ENCODE peak calls at places on chromosomes 7 and 10, in nine cellular contexts. One of them, this sample, is unnamed. For H3K4me1, the result is how much of the 10 kb centered on the place peaks cover.

GRCh38 chr10:65570143-65571010 is 1355.5 kb upstream of the LRRTM3 start:
- DNase-seq in OCI-LY7: no peak
- DNase-seq in upper lobe of right lung: peak
- DNase-seq in endodermal cell: peak
- DNase-seq in adrenal gland: peak
- DNase-seq in A673: peak
- DNase-seq in PC-9: peak
- DNase-seq in ovary: peak
- DNase-seq in right cardiac atrium: peak
- DNase-seq in this sample: no peak

GRCh38 chr7:80918909-80919721 is at the start of gene SEMA3C:
- DNase-seq in ovary: peak
- DNase-seq in A673: peak
- DNase-seq in endodermal cell: peak
- DNase-seq in right cardiac atrium: peak
- DNase-seq in OCI-LY7: no peak
- DNase-seq in PC-9: peak
- DNase-seq in adrenal gland: peak
- DNase-seq in upper lobe of right lung: peak
- DNase-seq in this sample: peak

GRCh38 chr10:71696635-71697326 is 22.8 kb downstream of the C10orf105 start:
- DNase-seq in endodermal cell: peak
- DNase-seq in OCI-LY7: peak
- DNase-seq in ovary: peak
- DNase-seq in PC-9: peak
- DNase-seq in A673: peak
- DNase-seq in adrenal gland: peak
- DNase-seq in upper lobe of right lung: peak
- DNase-seq in right cardiac atrium: peak
- DNase-seq in this sample: peak

GRCh38 chr7:117479480-117480224 is at the start of gene CFTR:
- DNase-seq in right cardiac atrium: peak
- DNase-seq in endodermal cell: peak
- DNase-seq in A673: no peak
- DNase-seq in adrenal gland: no peak
- DNase-seq in PC-9: no peak
- DNase-seq in ovary: peak
- DNase-seq in upper lobe of right lung: peak
- DNase-seq in OCI-LY7: no peak
- DNase-seq in this sample: peak

GRCh38 chr7:155276800-155277375 is 20.8 kb upstream of the INSIG1 start:
- DNase-seq in A673: no peak
- DNase-seq in PC-9: no peak
- DNase-seq in endodermal cell: no peak
- DNase-seq in OCI-LY7: no peak
- DNase-seq in adrenal gland: no peak
- DNase-seq in upper lobe of right lung: peak
- DNase-seq in ovary: no peak
- DNase-seq in right cardiac atrium: no peak
- DNase-seq in this sample: no peak

GRCh38 chr10:68628576-68629127 is 68.5 kb downstream of the TET1 start:
- DNase-seq in upper lobe of right lung: no peak
- DNase-seq in adrenal gland: no peak
- DNase-seq in endodermal cell: no peak
- DNase-seq in OCI-LY7: peak
- DNase-seq in right cardiac atrium: no peak
- DNase-seq in PC-9: peak
- DNase-seq in ovary: no peak
- DNase-seq in A673: no peak
- DNase-seq in this sample: no peak

GRCh38 chr7:51882412-51882811 is 565.8 kb upstream of the COBL start:
- DNase-seq in A673: no peak
- DNase-seq in OCI-LY7: no peak
- DNase-seq in endodermal cell: no peak
- DNase-seq in PC-9: no peak
- DNase-seq in right cardiac atrium: no peak
- DNase-seq in upper lobe of right lung: no peak
- DNase-seq in ovary: no peak
- DNase-seq in adrenal gland: no peak
- DNase-seq in this sample: no peak

GRCh38 chr10:18822156-18822555 is 162.9 kb downstream of the ARL5B start:
- DNase-seq in ovary: no peak
- DNase-seq in adrenal gland: no peak
- DNase-seq in right cardiac atrium: no peak
- DNase-seq in PC-9: no peak
- DNase-seq in A673: peak
- DNase-seq in upper lobe of right lung: no peak
- DNase-seq in OCI-LY7: peak
- DNase-seq in endodermal cell: peak
- DNase-seq in this sample: no peak

GRCh38 chr10:102652170-102652926 is 8.1 kb downstream of the TRIM8 start:
- DNase-seq in adrenal gland: no peak
- DNase-seq in OCI-LY7: peak
- DNase-seq in ovary: no peak
- DNase-seq in PC-9: no peak
- DNase-seq in upper lobe of right lung: no peak
- DNase-seq in endodermal cell: no peak
- DNase-seq in A673: no peak
- DNase-seq in right cardiac atrium: peak
- DNase-seq in this sample: no peak

GRCh38 chr10:1100691-1101368 is 44.6 kb downstream of the WDR37 start:
- DNase-seq in PC-9: no peak
- DNase-seq in upper lobe of right lung: no peak
- DNase-seq in A673: no peak
- DNase-seq in endodermal cell: peak
- DNase-seq in adrenal gland: no peak
- DNase-seq in ovary: no peak
- DNase-seq in OCI-LY7: no peak
- DNase-seq in right cardiac atrium: no peak
- DNase-seq in this sample: no peak

GRCh38 chr7:50663396-50664102 is 98.3 kb upstream of the DDC start:
- DNase-seq in OCI-LY7: no peak
- DNase-seq in endodermal cell: no peak
- DNase-seq in right cardiac atrium: no peak
- DNase-seq in upper lobe of right lung: no peak
- DNase-seq in PC-9: no peak
- DNase-seq in A673: no peak
- DNase-seq in ovary: no peak
- DNase-seq in adrenal gland: no peak
- DNase-seq in this sample: no peak

GRCh38 chr7:50664461-50664922 is 99.3 kb upstream of the DDC start:
- DNase-seq in A673: no peak
- DNase-seq in PC-9: peak
- DNase-seq in adrenal gland: no peak
- DNase-seq in endodermal cell: no peak
- DNase-seq in right cardiac atrium: peak
- DNase-seq in upper lobe of right lung: no peak
- DNase-seq in OCI-LY7: no peak
- DNase-seq in ovary: no peak
- DNase-seq in this sample: no peak

GRCh38 chr7:50666124-50666496 is 100.9 kb upstream of the DDC start:
- DNase-seq in upper lobe of right lung: no peak
- DNase-seq in right cardiac atrium: no peak
- DNase-seq in adrenal gland: no peak
- DNase-seq in ovary: no peak
- DNase-seq in A673: no peak
- DNase-seq in PC-9: no peak
- DNase-seq in endodermal cell: no peak
- DNase-seq in OCI-LY7: no peak
- DNase-seq in this sample: no peak

GRCh38 chr7:50665403-50666123 is 100.4 kb upstream of the DDC start:
- DNase-seq in adrenal gland: no peak
- DNase-seq in ovary: no peak
- DNase-seq in A673: no peak
- DNase-seq in upper lobe of right lung: no peak
- DNase-seq in right cardiac atrium: no peak
- DNase-seq in endodermal cell: no peak
- DNase-seq in PC-9: no peak
- DNase-seq in OCI-LY7: no peak
- DNase-seq in this sample: no peak

GRCh38 chr7:50664937-50665336 is 99.7 kb upstream of the DDC start:
- DNase-seq in upper lobe of right lung: no peak
- DNase-seq in OCI-LY7: no peak
- DNase-seq in endodermal cell: no peak
- DNase-seq in A673: no peak
- DNase-seq in ovary: no peak
- DNase-seq in right cardiac atrium: no peak
- DNase-seq in adrenal gland: no peak
- DNase-seq in PC-9: no peak
- DNase-seq in this sample: no peak
- H3K4me1 ChIP-seq in upper lobe of right lung: half or more
- H3K4me1 ChIP-seq in OCI-LY7: under half
- H3K4me1 ChIP-seq in endodermal cell: under half
- H3K4me1 ChIP-seq in A673: under half
- H3K4me1 ChIP-seq in ovary: under half
- H3K4me1 ChIP-seq in right cardiac atrium: under half
- H3K4me1 ChIP-seq in adrenal gland: half or more
- H3K4me1 ChIP-seq in PC-9: under half
- H3K4me1 ChIP-seq in this sample: under half

GRCh38 chr7:106110885-106111670 is 1.0 kb downstream of the SYPL1 start:
- DNase-seq in right cardiac atrium: no peak
- DNase-seq in adrenal gland: no peak
- DNase-seq in upper lobe of right lung: no peak
- DNase-seq in A673: peak
- DNase-seq in OCI-LY7: peak
- DNase-seq in PC-9: no peak
- DNase-seq in ovary: no peak
- DNase-seq in endodermal cell: no peak
- DNase-seq in this sample: no peak

GRCh38 chr7:106112118-106112971 is at the start of gene SYPL1:
- DNase-seq in endodermal cell: peak
- DNase-seq in upper lobe of right lung: peak
- DNase-seq in adrenal gland: peak
- DNase-seq in A673: peak
- DNase-seq in OCI-LY7: peak
- DNase-seq in ovary: peak
- DNase-seq in PC-9: peak
- DNase-seq in right cardiac atrium: peak
- DNase-seq in this sample: peak

GRCh38 chr7:106111671-106112117 is 418 bp downstream of the SYPL1 start:
- DNase-seq in A673: peak
- DNase-seq in PC-9: peak
- DNase-seq in OCI-LY7: peak
- DNase-seq in upper lobe of right lung: peak
- DNase-seq in endodermal cell: no peak
- DNase-seq in adrenal gland: peak
- DNase-seq in right cardiac atrium: peak
- DNase-seq in ovary: no peak
- DNase-seq in this sample: peak

GRCh38 chr7:106114735-106115383 is 2.7 kb upstream of the SYPL1 start:
- DNase-seq in PC-9: no peak
- DNase-seq in right cardiac atrium: no peak
- DNase-seq in ovary: no peak
- DNase-seq in upper lobe of right lung: no peak
- DNase-seq in A673: no peak
- DNase-seq in OCI-LY7: peak
- DNase-seq in endodermal cell: peak
- DNase-seq in adrenal gland: no peak
- DNase-seq in this sample: no peak

DNA sequence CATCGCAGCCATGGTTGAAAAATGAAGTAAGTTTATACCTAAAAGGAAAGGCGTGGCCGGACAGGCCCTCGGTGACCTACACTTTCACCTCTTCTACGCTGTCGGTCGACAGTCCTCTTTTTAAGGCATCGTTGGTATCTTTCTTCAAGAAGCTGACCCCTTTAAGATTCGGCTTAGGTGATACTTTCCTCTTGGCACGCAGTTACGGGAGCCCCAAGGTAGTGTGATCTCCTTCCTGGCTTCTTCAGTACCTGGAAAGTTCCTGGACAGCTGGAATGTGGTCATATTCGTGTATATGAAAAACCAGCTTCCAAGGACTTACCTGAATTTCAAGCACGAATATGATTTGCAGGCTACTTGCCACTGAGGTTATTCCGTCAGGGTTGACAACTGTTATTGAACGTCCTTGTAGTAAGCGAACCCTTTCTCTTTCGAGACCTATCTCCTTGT is 885 bp upstream of the SYPL1 start:
- DNase-seq in PC-9: no peak
- DNase-seq in endodermal cell: peak
- DNase-seq in right cardiac atrium: no peak
- DNase-seq in ovary: no peak
- DNase-seq in A673: no peak
- DNase-seq in adrenal gland: no peak
- DNase-seq in upper lobe of right lung: no peak
- DNase-seq in OCI-LY7: no peak
- DNase-seq in this sample: no peak
- H3K4me1 ChIP-seq in PC-9: under half
- H3K4me1 ChIP-seq in endodermal cell: under half
- H3K4me1 ChIP-seq in right cardiac atrium: under half
- H3K4me1 ChIP-seq in ovary: under half
- H3K4me1 ChIP-seq in A673: under half
- H3K4me1 ChIP-seq in adrenal gland: under half
- H3K4me1 ChIP-seq in upper lobe of right lung: under half
- H3K4me1 ChIP-seq in OCI-LY7: half or more
- H3K4me1 ChIP-seq in this sample: under half

GRCh38 chr7:100475549-100475948 is 3.5 kb downstream of the TSC22D4 start:
- DNase-seq in right cardiac atrium: peak
- DNase-seq in endodermal cell: no peak
- DNase-seq in OCI-LY7: no peak
- DNase-seq in adrenal gland: no peak
- DNase-seq in ovary: peak
- DNase-seq in A673: no peak
- DNase-seq in upper lobe of right lung: no peak
- DNase-seq in PC-9: no peak
- DNase-seq in this sample: no peak
- H3K4me1 ChIP-seq in right cardiac atrium: under half
- H3K4me1 ChIP-seq in endodermal cell: under half
- H3K4me1 ChIP-seq in OCI-LY7: under half
- H3K4me1 ChIP-seq in adrenal gland: half or more
- H3K4me1 ChIP-seq in ovary: under half
- H3K4me1 ChIP-seq in A673: under half
- H3K4me1 ChIP-seq in upper lobe of right lung: under half
- H3K4me1 ChIP-seq in PC-9: under half
- H3K4me1 ChIP-seq in this sample: under half

DNA sequence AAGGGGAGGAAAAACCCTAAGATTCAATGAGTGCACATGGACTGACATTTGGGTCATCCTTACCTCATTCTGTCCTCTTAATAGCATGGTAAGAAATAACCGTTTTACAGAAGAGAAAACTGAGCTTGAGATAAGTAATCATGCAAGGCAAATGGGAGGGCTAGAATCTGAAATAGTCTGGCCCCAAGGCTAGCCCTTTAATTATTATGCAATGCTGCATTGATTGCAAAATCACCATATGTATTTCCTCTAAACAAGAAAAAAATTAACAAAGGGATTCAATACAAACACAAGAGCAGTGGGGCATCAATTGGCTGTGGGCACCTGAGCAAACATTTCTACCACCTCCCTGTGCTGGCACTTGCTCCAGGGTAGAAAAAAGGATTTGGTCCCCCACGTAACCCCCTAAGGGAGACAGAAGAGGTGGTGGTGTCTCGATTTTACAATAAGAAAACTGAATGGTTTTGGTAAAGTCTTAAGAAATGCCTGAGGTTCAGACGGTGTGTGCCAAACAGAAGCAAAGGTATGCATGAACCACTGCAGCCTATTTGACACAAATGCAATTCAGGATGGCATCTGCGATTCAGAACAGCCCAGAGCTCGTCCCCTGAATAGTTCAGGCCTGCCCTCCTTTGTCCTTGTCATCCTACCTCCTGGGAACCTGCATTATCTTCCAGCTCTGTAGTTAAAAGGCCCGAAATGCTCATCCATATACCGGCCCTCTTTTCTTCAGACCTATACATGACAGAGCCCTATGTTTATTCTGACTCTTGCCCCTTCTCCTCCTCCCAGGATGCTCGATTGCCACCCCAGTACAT is 23.6 kb downstream of the PIP4K2A start:
- DNase-seq in ovary: no peak
- DNase-seq in adrenal gland: no peak
- DNase-seq in upper lobe of right lung: no peak
- DNase-seq in endodermal cell: peak
- DNase-seq in A673: no peak
- DNase-seq in PC-9: no peak
- DNase-seq in OCI-LY7: no peak
- DNase-seq in right cardiac atrium: no peak
- DNase-seq in this sample: no peak
- H3K4me1 ChIP-seq in ovary: under half
- H3K4me1 ChIP-seq in adrenal gland: under half
- H3K4me1 ChIP-seq in upper lobe of right lung: under half
- H3K4me1 ChIP-seq in endodermal cell: under half
- H3K4me1 ChIP-seq in A673: under half
- H3K4me1 ChIP-seq in PC-9: under half
- H3K4me1 ChIP-seq in OCI-LY7: under half
- H3K4me1 ChIP-seq in right cardiac atrium: under half
- H3K4me1 ChIP-seq in this sample: under half

This sample was measured in aorta.